ENCODE peak calls at places on chromosomes 16 and 17, in five cellular contexts. J, Z, G, H and O are unnamed samples.

GRCh38 chr17:55056530-55056929 is 88.0 kb downstream of the STXBP4 start:
- DNase-seq in J (peak), H (no peak), G (no peak), Z (no peak), O (no peak)

GRCh38 chr17:77607606-77608005 is 350.9 kb upstream of the TNRC6C start:
- DNase-seq in J (no peak), Z (peak), G (no peak), H (no peak), O (no peak)

GRCh38 chr16:59698341-59698979 is 964.3 kb upstream of the GOT2 start:
- DNase-seq in Z (no peak), J (no peak), H (peak), G (no peak), O (peak)

GRCh38 chr17:58802188-58802587 is 46.5 kb downstream of the PPM1E start:
- DNase-seq in G (no peak), J (no peak), Z (no peak), H (no peak), O (no peak)

GRCh38 chr16:58684001-58684353 is 593 bp downstream of the SLC38A7 start:
- DNase-seq in G (no peak), Z (no peak), J (no peak), H (peak), O (no peak)

GRCh38 chr16:13021996-13022395 is 120.6 kb downstream of the SHISA9 start:
- DNase-seq in Z (no peak), H (no peak), G (no peak), J (no peak), O (no peak)

GRCh38 chr16:28064150-28064549 is 636 bp upstream of the GSG1L start:
- DNase-seq in H (no peak), Z (no peak), G (no peak), J (no peak), O (no peak)

GRCh38 chr17:8754890-8755289 is 3.5 kb downstream of the SPDYE4 start:
- DNase-seq in J (no peak), H (no peak), G (no peak), Z (no peak), O (no peak)

GRCh38 chr17:68133370-68134045 is 98.0 kb downstream of the KPNA2 start:
- DNase-seq in G (no peak), H (no peak), Z (peak), J (no peak), O (no peak)

GRCh38 chr17:79937981-79938695 is 97.5 kb downstream of the TBC1D16 start:
- DNase-seq in H (no peak), G (no peak), J (peak), Z (no peak), O (no peak)

GRCh38 chr17:9074106-9074505 is 52.8 kb downstream of the NTN1 start:
- DNase-seq in J (no peak), G (no peak), Z (no peak), H (no peak), O (no peak)

GRCh38 chr16:88979616-88980015 is 2.6 kb upstream of the CBFA2T3 start:
- DNase-seq in H (no peak), G (no peak), J (no peak), Z (no peak), O (no peak)

GRCh38 chr17:59763861-59764260 is 56.4 kb downstream of the VMP1 start:
- DNase-seq in Z (no peak), H (peak), J (no peak), G (no peak), O (peak)

GRCh38 chr17:59000022-59000421 is 106.7 kb downstream of the TRIM37 start:
- DNase-seq in G (no peak), H (no peak), J (no peak), Z (no peak), O (no peak)

GRCh38 chr16:56643080-56643778 is 4.8 kb downstream of the MT1A start:
- DNase-seq in G (peak), J (peak), Z (peak), H (peak), O (no peak)

GRCh38 chr16:81511371-81511770 is 66.8 kb downstream of the CMIP start:
- DNase-seq in J (no peak), H (peak), G (peak), Z (no peak), O (peak)

GRCh38 chr16:84058211-84058610 is 15.6 kb upstream of the SLC38A8 start:
- DNase-seq in G (no peak), Z (no peak), J (no peak), H (no peak), O (no peak)

GRCh38 chr17:63543822-63544420 is 6.4 kb upstream of the DCAF7 start:
- DNase-seq in H (no peak), J (no peak), Z (no peak), G (no peak), O (no peak)

GRCh38 chr17:17518019-17518418 is 21.8 kb upstream of the RASD1 start:
- DNase-seq in H (no peak), J (no peak), Z (no peak), G (no peak), O (no peak)

DNA sequence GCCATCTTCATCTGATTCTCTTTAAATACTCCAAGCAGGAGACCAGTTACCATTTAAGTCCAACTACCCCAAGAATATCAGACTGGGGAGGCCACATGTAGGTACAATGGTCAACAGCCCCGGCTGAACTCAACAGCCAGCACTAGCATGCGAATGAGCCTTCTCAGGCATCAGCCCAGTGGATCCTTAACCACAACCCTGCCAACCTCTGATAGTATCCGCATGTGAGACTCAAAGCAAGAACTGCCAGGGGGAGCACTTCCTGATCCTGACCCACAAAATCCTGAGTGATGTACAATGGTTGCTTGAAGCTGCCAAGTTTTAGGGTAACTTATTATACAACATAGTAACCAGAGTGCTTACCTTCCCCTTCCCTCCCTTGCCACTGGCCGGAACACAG is 4.0 kb downstream of the PYY start:
- DNase-seq in G (no peak), Z (no peak), J (no peak), H (peak), O (no peak)
- TF ChIP-seq CTCF in G (no peak), Z (peak), J (no peak), H (no peak), O (no peak)

DNA sequence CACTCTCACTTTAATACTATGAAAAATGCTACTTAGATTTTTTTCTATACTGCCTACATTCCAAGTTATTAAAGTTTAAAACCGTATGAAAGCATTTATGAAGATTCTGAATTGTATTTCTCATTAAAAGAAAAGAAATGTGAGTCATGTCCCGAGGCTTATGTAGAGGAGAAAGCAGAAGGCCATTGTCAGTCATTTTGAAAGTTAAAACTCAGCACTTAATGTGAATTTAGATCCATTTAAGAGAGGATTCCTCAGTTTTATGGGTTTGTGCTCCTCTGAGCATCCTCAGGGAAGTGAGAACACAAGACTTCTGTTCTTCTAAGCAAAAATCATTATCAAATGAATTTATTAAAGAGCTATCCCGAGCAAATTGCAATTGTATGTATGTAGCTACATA is 11.8 kb downstream of the C17orf75 start:
- DNase-seq in H (no peak), J (no peak), Z (no peak), G (no peak), O (no peak)
- TF ChIP-seq CTCF in H (no peak), J (no peak), Z (no peak), G (no peak), O (no peak)

GRCh38 chr17:3693099-3693498 is 2.9 kb downstream of the P2RX5 start:
- DNase-seq in H (no peak), J (no peak), Z (no peak), G (no peak), O (no peak)
- TF ChIP-seq CTCF in H (no peak), J (no peak), Z (no peak), G (no peak), O (no peak)

GRCh38 chr17:44901323-44901965 is 2.2 kb upstream of the EFTUD2 start:
- DNase-seq in Z (no peak), H (peak), J (no peak), G (no peak), O (no peak)
- TF ChIP-seq CTCF in Z (no peak), H (no peak), J (no peak), G (no peak), O (no peak)

DNA sequence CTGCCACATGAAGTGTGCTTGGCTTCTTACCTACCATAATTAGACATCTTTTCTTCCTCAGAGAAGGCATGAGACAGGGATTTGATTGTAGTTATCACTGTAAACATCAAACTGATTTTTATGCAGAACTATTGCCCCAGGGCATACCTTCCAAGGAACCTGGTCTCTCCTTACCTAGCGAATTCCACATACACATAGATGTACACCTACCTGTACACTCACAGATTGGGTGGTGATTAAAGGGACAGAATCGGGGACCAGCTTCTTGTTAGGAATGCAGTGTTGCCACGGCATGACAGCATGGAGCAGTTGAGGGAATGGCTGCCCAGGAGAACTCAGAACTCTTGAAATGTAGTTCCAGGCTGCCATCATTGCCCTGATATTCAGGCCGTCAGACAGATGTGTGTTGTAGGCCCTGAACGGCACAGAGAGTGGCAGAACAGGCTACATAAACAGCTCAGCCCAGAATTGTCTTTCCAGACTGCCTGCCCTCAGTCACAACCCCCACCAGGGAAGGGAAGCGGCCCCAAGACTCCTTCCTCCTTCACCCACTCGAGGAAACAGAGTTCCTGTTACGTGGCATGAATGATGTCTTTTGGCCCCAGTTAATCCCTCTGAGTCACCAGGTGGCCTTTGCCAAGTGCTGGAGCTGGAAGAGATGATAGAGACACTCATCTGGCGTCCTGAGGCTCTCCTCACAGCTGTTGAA is 17.8 kb upstream of the NAGLU start:
- DNase-seq in H (peak), J (peak), Z (no peak), G (peak), O (peak)
- TF ChIP-seq CTCF in H (no peak), J (no peak), Z (no peak), G (no peak), O (no peak)